ENCODE peak calls at places on chromosomes 5 and 9, in four cellular contexts. G, C, M and I are unnamed samples.

GRCh38 chr5:160287378-160288051 is 24.8 kb downstream of the CCNJL start:
- DNase-seq in G (peak; percentile 86), C (peak; percentile 62), M (no peak), I (no peak)

GRCh38 chr9:86946712-86947145 is 577 bp downstream of the GAS1 start:
- DNase-seq in G (no peak), C (no peak), M (no peak), I (no peak)

GRCh38 chr9:132588501-132589147 is 6.2 kb downstream of the BARHL1 start:
- DNase-seq in G (no peak), C (no peak), M (no peak), I (no peak)

GRCh38 chr9:117234178-117234577 is 180.7 kb downstream of the ASTN2 start:
- DNase-seq in G (no peak), C (no peak), M (no peak), I (no peak)

GRCh38 chr9:129716091-129716490 is 36.8 kb downstream of the PTGES start:
- DNase-seq in G (no peak), C (no peak), M (no peak), I (no peak)

GRCh38 chr9:95250462-95251058 is 66.9 kb downstream of the FANCC start:
- DNase-seq in G (no peak), C (no peak), M (no peak), I (no peak)

GRCh38 chr5:161545701-161546462 is 643 bp downstream of the GABRB2 start:
- DNase-seq in G (no peak), C (no peak), M (no peak), I (no peak)

GRCh38 chr9:98848450-98849149 is 41.1 kb downstream of the GALNT12 start:
- DNase-seq in G (peak; percentile 91), C (peak; percentile 97), M (peak; percentile 23), I (peak; percentile 82)

GRCh38 chr9:69370430-69370829 is 45.4 kb downstream of the ENTREP1 start:
- DNase-seq in G (no peak), C (no peak), M (no peak), I (no peak)

GRCh38 chr9:128168731-128169308 is 8.8 kb downstream of the BBLN start:
- DNase-seq in G (no peak), C (no peak), M (no peak), I (no peak)

GRCh38 chr9:115604831-115605483 is 487.0 kb upstream of the TNC start:
- DNase-seq in G (no peak), C (no peak), M (no peak), I (no peak)

GRCh38 chr5:175305251-175305650 is 138.7 kb downstream of the DRD1 start:
- DNase-seq in G (no peak), C (no peak), M (no peak), I (no peak)

GRCh38 chr5:44862808-44863207 is 54.1 kb downstream of the MRPS30 start:
- DNase-seq in G (no peak), C (no peak), M (no peak), I (no peak)

GRCh38 chr9:34602906-34603305 is 9.0 kb downstream of the RPP25L start:
- DNase-seq in G (no peak), C (no peak), M (no peak), I (no peak)

GRCh38 chr9:34600908-34601307 is 11.0 kb downstream of the RPP25L start:
- DNase-seq in G (no peak), C (no peak), M (no peak), I (no peak)

GRCh38 chr9:34606190-34606589 is 5.7 kb downstream of the RPP25L start:
- DNase-seq in G (no peak), C (no peak), M (no peak), I (peak; percentile 61)

GRCh38 chr9:34601883-34602570 is 9.9 kb downstream of the RPP25L start:
- DNase-seq in G (no peak), C (no peak), M (no peak), I (no peak)

DNA sequence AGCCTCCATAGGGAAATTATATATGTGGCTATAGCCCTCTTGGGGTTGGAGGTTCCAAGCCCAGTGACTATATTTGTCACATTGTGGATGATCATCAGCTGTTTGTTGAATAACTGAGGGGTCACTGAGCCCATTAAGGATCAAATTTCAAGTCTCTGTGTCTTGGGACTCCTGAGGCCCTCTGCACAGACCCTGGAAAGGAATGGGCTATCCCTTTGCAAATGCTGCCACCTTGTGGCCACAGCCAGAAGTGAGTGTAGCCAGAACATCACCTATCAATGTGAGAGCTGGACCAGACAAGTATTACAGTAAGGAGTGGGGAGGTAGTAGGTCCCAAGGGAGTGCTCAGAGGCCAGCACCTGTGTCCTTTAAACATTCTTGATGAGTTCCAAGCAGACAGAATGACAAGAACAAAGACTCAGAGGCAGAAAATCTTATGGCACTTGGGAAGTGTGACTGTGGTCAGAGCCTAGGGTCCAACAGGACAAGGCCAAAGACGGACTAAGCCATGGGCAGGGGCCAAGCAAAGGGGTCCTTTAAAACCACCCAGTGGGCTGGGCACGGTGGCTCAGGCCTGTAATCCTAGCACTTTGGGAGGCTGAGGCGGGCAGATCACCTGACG is 8.2 kb downstream of the RPP25L start:
- DNase-seq in G (peak; percentile 96), C (peak; percentile 62), M (peak; percentile 27), I (peak; percentile 81)
- TF ChIP-seq NR2C2 in G (no peak), C (no peak), M (no peak), I (no peak)

GRCh38 chr5:32261198-32261597 is 51.5 kb downstream of the MTMR12 start:
- DNase-seq in G (no peak), C (no peak), M (no peak), I (peak; percentile 20)
- TF ChIP-seq NR2C2 in G (no peak), C (no peak), M (no peak), I (no peak)

GRCh38 chr5:119315516-119315949 is 40.3 kb upstream of the TNFAIP8 start:
- DNase-seq in G (no peak), C (peak; percentile 31), M (peak; percentile 69), I (peak; percentile 77)
- TF ChIP-seq NR2C2 in G (no peak), C (no peak), M (no peak), I (no peak)

DNA sequence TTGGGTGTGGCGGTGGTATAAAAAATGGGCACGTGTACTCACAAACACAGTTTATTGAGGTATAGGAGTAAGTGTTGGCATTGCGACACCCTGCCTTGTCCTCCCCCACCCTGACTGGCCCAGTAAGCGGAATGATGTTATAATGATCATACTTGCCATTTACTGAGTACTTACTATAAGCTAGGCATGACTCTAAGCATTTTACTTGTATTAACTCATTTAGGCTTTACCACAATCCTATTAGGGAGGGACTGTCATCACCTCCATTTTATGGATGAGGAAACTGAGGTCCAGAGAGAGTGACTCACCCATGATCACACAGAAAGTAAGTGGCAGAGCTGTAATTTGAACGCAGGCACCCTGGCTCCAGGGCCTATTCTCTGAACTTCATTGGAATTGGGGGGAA is 2.3 kb downstream of the SMIM3 start:
- DNase-seq in G (no peak), C (no peak), M (no peak), I (no peak)
- TF ChIP-seq NR2C2 in G (no peak), C (no peak), M (no peak), I (no peak)

DNA sequence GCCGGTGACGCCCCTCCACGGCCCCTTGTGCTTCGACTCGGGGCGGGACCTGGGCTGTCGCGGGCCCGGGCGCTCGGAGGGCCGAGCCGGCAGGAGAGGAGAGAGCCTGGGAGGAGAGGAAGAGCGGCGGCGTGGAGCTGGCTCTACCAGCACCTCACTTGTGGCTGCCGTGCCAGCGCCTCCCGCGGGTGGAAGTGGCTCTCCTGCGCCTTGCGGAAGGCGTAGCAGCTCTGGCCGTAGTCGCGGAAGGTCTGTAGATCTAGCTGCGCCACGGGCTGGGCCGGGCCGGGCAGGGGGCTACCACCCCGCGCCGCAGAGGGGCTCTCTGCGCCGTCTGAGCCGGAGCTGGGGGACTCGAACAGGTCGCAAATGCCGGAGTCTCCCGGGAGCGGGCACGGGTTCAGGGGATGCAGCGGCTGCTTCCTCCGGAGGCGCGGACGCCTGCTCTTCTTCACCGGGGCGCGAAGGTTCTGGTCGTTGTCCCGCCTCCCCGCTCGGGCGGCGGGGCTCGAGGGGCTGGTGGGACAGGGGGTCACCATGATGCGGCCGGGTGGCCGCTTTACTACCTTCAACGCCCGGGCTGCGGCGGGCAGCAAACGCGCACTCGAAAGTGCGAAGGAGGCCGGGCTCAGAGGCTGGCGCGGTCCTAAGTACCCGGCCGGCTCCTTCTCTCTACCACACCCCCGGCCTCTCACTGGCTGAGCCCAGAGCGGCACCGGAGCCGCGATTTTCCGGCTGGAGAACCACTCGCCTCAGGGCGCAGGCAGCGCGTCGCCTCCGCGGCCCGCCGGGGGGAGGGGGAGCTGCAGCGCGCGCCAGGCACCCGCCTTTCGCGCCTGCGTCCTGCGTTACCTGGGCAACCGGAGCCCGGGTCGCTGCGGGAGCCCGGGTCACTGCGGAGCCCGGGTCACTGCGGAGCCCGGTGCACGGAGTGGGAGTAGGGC is at the start of gene CCNO:
- DNase-seq in G (peak; percentile 84), C (peak; percentile 18), M (no peak), I (peak; percentile 85)
- TF ChIP-seq NR2C2 in G (no peak), C (no peak), M (no peak), I (no peak)

DNA sequence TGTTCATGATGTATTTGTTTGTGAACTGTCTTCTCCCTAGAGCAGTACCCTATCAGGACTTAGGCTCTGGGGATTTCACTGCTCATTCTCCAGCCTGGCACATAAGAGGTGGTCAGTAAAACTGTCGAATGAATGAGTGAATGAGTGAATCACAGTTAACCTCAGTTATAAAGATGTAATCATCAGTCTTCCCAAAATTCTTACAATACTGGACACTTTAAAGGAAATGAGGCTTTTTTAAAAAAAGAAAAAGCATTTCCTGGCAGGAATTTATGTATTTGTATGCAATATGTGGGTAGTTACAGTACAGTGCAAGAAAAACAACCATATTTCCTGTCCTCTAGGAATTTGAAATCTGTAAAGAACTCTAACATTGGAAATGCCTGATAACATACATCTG is 59.6 kb downstream of the RAI14 start:
- DNase-seq in G (no peak), C (no peak), M (no peak), I (no peak)
- TF ChIP-seq NR2C2 in G (no peak), C (no peak), M (no peak), I (no peak)

GRCh38 chr5:33364406-33364805 is 76.4 kb upstream of the TARS1 start:
- DNase-seq in G (no peak), C (no peak), M (no peak), I (no peak)

GRCh38 chr5:33370135-33370472 is 70.7 kb upstream of the TARS1 start:
- DNase-seq in G (no peak), C (no peak), M (no peak), I (no peak)

GRCh38 chr5:33369470-33370134 is 71.2 kb upstream of the TARS1 start:
- DNase-seq in G (no peak), C (no peak), M (no peak), I (no peak)

GRCh38 chr5:33363537-33363936 is 77.2 kb upstream of the TARS1 start:
- DNase-seq in G (no peak), C (no peak), M (no peak), I (no peak)

DNA sequence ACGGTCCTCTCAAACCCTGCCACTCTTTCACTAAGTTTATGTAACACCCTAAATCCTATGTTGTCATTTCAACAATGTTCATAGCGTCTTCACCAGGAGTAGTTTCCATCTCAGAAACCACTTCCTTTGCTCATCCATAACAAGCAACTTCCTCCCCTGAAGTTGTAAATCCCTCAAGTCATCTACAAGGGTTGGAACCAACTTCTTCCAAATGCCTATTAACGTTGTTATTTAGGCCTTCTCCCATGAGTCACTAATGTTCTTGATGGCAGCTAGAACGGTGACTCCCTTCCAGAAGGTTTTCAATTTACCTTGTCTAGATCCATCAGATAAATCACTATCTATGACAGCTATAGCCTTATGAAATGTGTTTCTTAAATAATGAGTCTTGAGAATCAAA is 73.4 kb upstream of the TARS1 start:
- DNase-seq in G (no peak), C (no peak), M (no peak), I (no peak)
- TF ChIP-seq NR2C2 in G (no peak), C (no peak), M (no peak), I (no peak)

GRCh38 chr5:118736396-118736795 is 252.0 kb downstream of the DTWD2 start:
- DNase-seq in G (no peak), C (no peak), M (no peak), I (no peak)
- TF ChIP-seq NR2C2 in G (no peak), C (no peak), M (no peak), I (no peak)